ENCODE peak calls at places on chromosomes 7 and 10, in ten cellular contexts. One of them, this sample, is unnamed. For H3K4me1, the result is how much of the 10 kb centered on the place peaks cover.

GRCh38 chr10:132987671-132988571 is 45.6 kb upstream of the CFAP46 start:
- DNase-seq in CD8-positive, alpha-beta T cell: no peak
- DNase-seq in K562: no peak
- DNase-seq in neuronal stem cell: no peak
- DNase-seq in endodermal cell: no peak
- DNase-seq in IMR-90: peak
- DNase-seq in PC-9: no peak
- DNase-seq in psoas muscle: no peak
- DNase-seq in stomach: no peak
- DNase-seq in aorta: peak
- DNase-seq in this sample: peak

GRCh38 chr7:86975449-86975848 is 84.0 kb downstream of the ELAPOR2 start:
- DNase-seq in CD8-positive, alpha-beta T cell: no peak
- DNase-seq in K562: no peak
- DNase-seq in neuronal stem cell: no peak
- DNase-seq in endodermal cell: no peak
- DNase-seq in IMR-90: no peak
- DNase-seq in PC-9: no peak
- DNase-seq in psoas muscle: no peak
- DNase-seq in stomach: no peak
- DNase-seq in aorta: no peak
- DNase-seq in this sample: no peak

GRCh38 chr10:61628199-61628874 is 34.4 kb upstream of the CABCOCO1 start:
- DNase-seq in CD8-positive, alpha-beta T cell: no peak
- DNase-seq in K562: no peak
- DNase-seq in neuronal stem cell: no peak
- DNase-seq in endodermal cell: no peak
- DNase-seq in IMR-90: peak
- DNase-seq in PC-9: no peak
- DNase-seq in psoas muscle: no peak
- DNase-seq in stomach: no peak
- DNase-seq in aorta: no peak
- DNase-seq in this sample: no peak

GRCh38 chr10:128865398-128865797 is 601.6 kb upstream of the MGMT start:
- DNase-seq in CD8-positive, alpha-beta T cell: no peak
- DNase-seq in K562: no peak
- DNase-seq in neuronal stem cell: no peak
- DNase-seq in endodermal cell: no peak
- DNase-seq in IMR-90: no peak
- DNase-seq in PC-9: no peak
- DNase-seq in psoas muscle: no peak
- DNase-seq in stomach: no peak
- DNase-seq in aorta: no peak
- DNase-seq in this sample: no peak

GRCh38 chr7:73732397-73732796 is 6.2 kb downstream of the ABHD11 start:
- DNase-seq in CD8-positive, alpha-beta T cell: no peak
- DNase-seq in K562: no peak
- DNase-seq in neuronal stem cell: no peak
- DNase-seq in endodermal cell: no peak
- DNase-seq in IMR-90: no peak
- DNase-seq in PC-9: no peak
- DNase-seq in psoas muscle: no peak
- DNase-seq in stomach: no peak
- DNase-seq in aorta: no peak
- DNase-seq in this sample: no peak

GRCh38 chr7:121113288-121113687 is 124.8 kb downstream of the CPED1 start:
- DNase-seq in CD8-positive, alpha-beta T cell: no peak
- DNase-seq in K562: no peak
- DNase-seq in neuronal stem cell: no peak
- DNase-seq in endodermal cell: no peak
- DNase-seq in IMR-90: peak
- DNase-seq in PC-9: no peak
- DNase-seq in psoas muscle: no peak
- DNase-seq in stomach: no peak
- DNase-seq in aorta: no peak
- DNase-seq in this sample: no peak

GRCh38 chr7:105887569-105888199 is 11.3 kb upstream of the ATXN7L1 start:
- DNase-seq in CD8-positive, alpha-beta T cell: no peak
- DNase-seq in K562: no peak
- DNase-seq in neuronal stem cell: no peak
- DNase-seq in endodermal cell: no peak
- DNase-seq in IMR-90: no peak
- DNase-seq in PC-9: no peak
- DNase-seq in psoas muscle: no peak
- DNase-seq in stomach: peak
- DNase-seq in aorta: no peak
- DNase-seq in this sample: peak

GRCh38 chr7:120337308-120337907 is 64.4 kb downstream of the KCND2 start:
- DNase-seq in CD8-positive, alpha-beta T cell: no peak
- DNase-seq in K562: peak
- DNase-seq in neuronal stem cell: peak
- DNase-seq in endodermal cell: no peak
- DNase-seq in IMR-90: peak
- DNase-seq in PC-9: no peak
- DNase-seq in psoas muscle: no peak
- DNase-seq in stomach: no peak
- DNase-seq in aorta: no peak
- DNase-seq in this sample: no peak

GRCh38 chr7:120740348-120740747 is 117.6 kb downstream of the TSPAN12 start:
- DNase-seq in CD8-positive, alpha-beta T cell: no peak
- DNase-seq in K562: no peak
- DNase-seq in neuronal stem cell: no peak
- DNase-seq in endodermal cell: no peak
- DNase-seq in IMR-90: peak
- DNase-seq in PC-9: no peak
- DNase-seq in psoas muscle: no peak
- DNase-seq in stomach: no peak
- DNase-seq in aorta: no peak
- DNase-seq in this sample: no peak

GRCh38 chr10:12287772-12288171 is 61.6 kb upstream of the CAMK1D start:
- DNase-seq in CD8-positive, alpha-beta T cell: no peak
- DNase-seq in K562: no peak
- DNase-seq in neuronal stem cell: no peak
- DNase-seq in endodermal cell: no peak
- DNase-seq in IMR-90: no peak
- DNase-seq in PC-9: no peak
- DNase-seq in psoas muscle: no peak
- DNase-seq in stomach: no peak
- DNase-seq in aorta: no peak
- DNase-seq in this sample: no peak

GRCh38 chr10:107913317-107914294 is 749.1 kb upstream of the SORCS1 start:
- DNase-seq in CD8-positive, alpha-beta T cell: no peak
- DNase-seq in K562: no peak
- DNase-seq in neuronal stem cell: peak
- DNase-seq in endodermal cell: peak
- DNase-seq in IMR-90: no peak
- DNase-seq in PC-9: no peak
- DNase-seq in psoas muscle: no peak
- DNase-seq in stomach: no peak
- DNase-seq in aorta: no peak
- DNase-seq in this sample: no peak

GRCh38 chr7:22001345-22002004 is 55.8 kb upstream of the CDCA7L start:
- DNase-seq in CD8-positive, alpha-beta T cell: no peak
- DNase-seq in K562: peak
- DNase-seq in neuronal stem cell: peak
- DNase-seq in endodermal cell: no peak
- DNase-seq in IMR-90: peak
- DNase-seq in PC-9: peak
- DNase-seq in psoas muscle: no peak
- DNase-seq in stomach: no peak
- DNase-seq in aorta: no peak
- DNase-seq in this sample: no peak
- H3K4me3 ChIP-seq in CD8-positive, alpha-beta T cell: no peak
- H3K4me3 ChIP-seq in K562: no peak
- H3K4me3 ChIP-seq in neuronal stem cell: no peak
- H3K4me3 ChIP-seq in endodermal cell: no peak
- H3K4me3 ChIP-seq in IMR-90: no peak
- H3K4me3 ChIP-seq in PC-9: peak
- H3K4me3 ChIP-seq in psoas muscle: no peak
- H3K4me3 ChIP-seq in stomach: no peak
- H3K4me3 ChIP-seq in aorta: no peak
- H3K4me3 ChIP-seq in this sample: no peak

GRCh38 chr10:118735294-118735693 is 19.5 kb downstream of the CACUL1 start:
- DNase-seq in CD8-positive, alpha-beta T cell: no peak
- DNase-seq in K562: no peak
- DNase-seq in neuronal stem cell: no peak
- DNase-seq in endodermal cell: peak
- DNase-seq in IMR-90: no peak
- DNase-seq in PC-9: no peak
- DNase-seq in psoas muscle: no peak
- DNase-seq in stomach: no peak
- DNase-seq in aorta: no peak
- DNase-seq in this sample: no peak
- H3K4me1 ChIP-seq in CD8-positive, alpha-beta T cell: half or more
- H3K4me1 ChIP-seq in K562: under half
- H3K4me1 ChIP-seq in neuronal stem cell: under half
- H3K4me1 ChIP-seq in endodermal cell: under half
- H3K4me1 ChIP-seq in IMR-90: under half
- H3K4me1 ChIP-seq in PC-9: under half
- H3K4me1 ChIP-seq in psoas muscle: half or more
- H3K4me1 ChIP-seq in stomach: under half
- H3K4me1 ChIP-seq in aorta: under half
- H3K4me1 ChIP-seq in this sample: under half

GRCh38 chr7:12866237-12866636 is 178.8 kb downstream of the ARL4A start:
- DNase-seq in CD8-positive, alpha-beta T cell: no peak
- DNase-seq in K562: no peak
- DNase-seq in neuronal stem cell: peak
- DNase-seq in endodermal cell: no peak
- DNase-seq in IMR-90: no peak
- DNase-seq in PC-9: no peak
- DNase-seq in psoas muscle: no peak
- DNase-seq in stomach: no peak
- DNase-seq in aorta: no peak
- DNase-seq in this sample: no peak

GRCh38 chr7:12862146-12862545 is 174.7 kb downstream of the ARL4A start:
- DNase-seq in CD8-positive, alpha-beta T cell: no peak
- DNase-seq in K562: no peak
- DNase-seq in neuronal stem cell: no peak
- DNase-seq in endodermal cell: no peak
- DNase-seq in IMR-90: no peak
- DNase-seq in PC-9: no peak
- DNase-seq in psoas muscle: no peak
- DNase-seq in stomach: no peak
- DNase-seq in aorta: no peak
- DNase-seq in this sample: no peak

GRCh38 chr7:12864470-12865046 is 177.1 kb downstream of the ARL4A start:
- DNase-seq in CD8-positive, alpha-beta T cell: no peak
- DNase-seq in K562: no peak
- DNase-seq in neuronal stem cell: no peak
- DNase-seq in endodermal cell: no peak
- DNase-seq in IMR-90: no peak
- DNase-seq in PC-9: no peak
- DNase-seq in psoas muscle: no peak
- DNase-seq in stomach: no peak
- DNase-seq in aorta: no peak
- DNase-seq in this sample: no peak

GRCh38 chr7:12868027-12868426 is 180.6 kb downstream of the ARL4A start:
- DNase-seq in CD8-positive, alpha-beta T cell: no peak
- DNase-seq in K562: no peak
- DNase-seq in neuronal stem cell: no peak
- DNase-seq in endodermal cell: no peak
- DNase-seq in IMR-90: no peak
- DNase-seq in PC-9: no peak
- DNase-seq in psoas muscle: no peak
- DNase-seq in stomach: no peak
- DNase-seq in aorta: no peak
- DNase-seq in this sample: no peak

GRCh38 chr7:12865593-12865992 is 178.2 kb downstream of the ARL4A start:
- DNase-seq in CD8-positive, alpha-beta T cell: no peak
- DNase-seq in K562: no peak
- DNase-seq in neuronal stem cell: no peak
- DNase-seq in endodermal cell: no peak
- DNase-seq in IMR-90: no peak
- DNase-seq in PC-9: no peak
- DNase-seq in psoas muscle: no peak
- DNase-seq in stomach: no peak
- DNase-seq in aorta: no peak
- DNase-seq in this sample: no peak
- H3K27ac ChIP-seq in CD8-positive, alpha-beta T cell: no peak
- H3K27ac ChIP-seq in K562: no peak
- H3K27ac ChIP-seq in neuronal stem cell: no peak
- H3K27ac ChIP-seq in endodermal cell: no peak
- H3K27ac ChIP-seq in IMR-90: no peak
- H3K27ac ChIP-seq in PC-9: no peak
- H3K27ac ChIP-seq in psoas muscle: no peak
- H3K27ac ChIP-seq in stomach: no peak
- H3K27ac ChIP-seq in aorta: no peak
- H3K27ac ChIP-seq in this sample: no peak

GRCh38 chr7:25073451-25073850 is 51.6 kb downstream of the CYCS start:
- DNase-seq in CD8-positive, alpha-beta T cell: no peak
- DNase-seq in K562: no peak
- DNase-seq in neuronal stem cell: no peak
- DNase-seq in endodermal cell: no peak
- DNase-seq in IMR-90: peak
- DNase-seq in PC-9: no peak
- DNase-seq in psoas muscle: no peak
- DNase-seq in stomach: no peak
- DNase-seq in aorta: no peak
- DNase-seq in this sample: no peak

GRCh38 chr7:25068814-25069213 is 56.2 kb downstream of the CYCS start:
- DNase-seq in CD8-positive, alpha-beta T cell: no peak
- DNase-seq in K562: peak
- DNase-seq in neuronal stem cell: no peak
- DNase-seq in endodermal cell: no peak
- DNase-seq in IMR-90: no peak
- DNase-seq in PC-9: no peak
- DNase-seq in psoas muscle: no peak
- DNase-seq in stomach: no peak
- DNase-seq in aorta: no peak
- DNase-seq in this sample: no peak

GRCh38 chr7:25066253-25066652 is 58.8 kb downstream of the CYCS start:
- DNase-seq in CD8-positive, alpha-beta T cell: no peak
- DNase-seq in K562: no peak
- DNase-seq in neuronal stem cell: no peak
- DNase-seq in endodermal cell: no peak
- DNase-seq in IMR-90: no peak
- DNase-seq in PC-9: no peak
- DNase-seq in psoas muscle: no peak
- DNase-seq in stomach: no peak
- DNase-seq in aorta: no peak
- DNase-seq in this sample: no peak

GRCh38 chr7:25075459-25075858 is 49.6 kb downstream of the CYCS start:
- DNase-seq in CD8-positive, alpha-beta T cell: no peak
- DNase-seq in K562: no peak
- DNase-seq in neuronal stem cell: no peak
- DNase-seq in endodermal cell: no peak
- DNase-seq in IMR-90: peak
- DNase-seq in PC-9: no peak
- DNase-seq in psoas muscle: no peak
- DNase-seq in stomach: no peak
- DNase-seq in aorta: no peak
- DNase-seq in this sample: no peak

DNA sequence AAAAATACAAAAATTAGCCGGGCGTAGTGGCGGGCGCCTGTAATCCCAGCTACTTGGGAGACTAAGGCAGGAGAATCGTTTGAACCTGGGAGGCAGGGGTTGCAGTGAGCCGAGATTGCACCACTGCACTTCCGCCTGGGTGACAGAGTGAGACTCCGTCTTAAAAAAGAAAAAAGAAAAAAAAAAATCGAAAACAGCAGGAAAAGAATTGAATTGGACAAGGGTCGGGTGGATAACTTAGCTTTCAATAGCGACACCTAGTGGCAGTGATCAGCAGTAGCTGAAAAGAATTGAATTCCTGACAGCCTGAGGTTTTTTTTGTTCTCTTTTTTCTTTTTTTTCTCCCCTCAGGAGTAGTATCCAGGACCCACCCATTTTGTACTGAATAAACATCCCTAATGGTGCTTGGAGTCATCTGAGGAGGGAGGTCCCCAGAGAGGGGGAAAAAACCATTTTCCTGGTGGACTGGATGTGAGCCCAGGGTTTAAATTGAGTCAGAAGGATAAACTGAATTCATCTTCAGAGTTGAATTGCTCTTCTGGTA is 55.1 kb downstream of the CYCS start:
- DNase-seq in CD8-positive, alpha-beta T cell: peak
- DNase-seq in K562: peak
- DNase-seq in neuronal stem cell: peak
- DNase-seq in endodermal cell: peak
- DNase-seq in IMR-90: peak
- DNase-seq in PC-9: peak
- DNase-seq in psoas muscle: peak
- DNase-seq in stomach: peak
- DNase-seq in aorta: no peak
- DNase-seq in this sample: peak
- H3K4me3 ChIP-seq in CD8-positive, alpha-beta T cell: no peak
- H3K4me3 ChIP-seq in K562: no peak
- H3K4me3 ChIP-seq in neuronal stem cell: no peak
- H3K4me3 ChIP-seq in endodermal cell: no peak
- H3K4me3 ChIP-seq in IMR-90: no peak
- H3K4me3 ChIP-seq in PC-9: no peak
- H3K4me3 ChIP-seq in psoas muscle: peak
- H3K4me3 ChIP-seq in stomach: peak
- H3K4me3 ChIP-seq in aorta: no peak
- H3K4me3 ChIP-seq in this sample: no peak